ENCODE peak calls at places on chromosomes 7 and 10, in eight cellular contexts. P is astrocyte of the spinal cord, D is transverse colon, F is Peyer's patch, J is fibroblast of mammary gland, N is BJ, U is HFF-Myc, O is pancreas. V is an unnamed sample.

GRCh38 chr7:80722596-80723141 is 84.2 kb downstream of the CD36 start:
- DNase-seq in P (peak), D (peak), F (peak), J (peak), N (peak), U (peak), O (peak), V (peak)

GRCh38 chr10:132613566-132614348 is 76.2 kb downstream of the INPP5A start:
- DNase-seq in P (no peak), D (no peak), F (peak), J (no peak), N (no peak), U (no peak), O (no peak), V (no peak)

GRCh38 chr7:51079494-51079893 is 237.1 kb downstream of the COBL start:
- DNase-seq in P (no peak), D (no peak), F (no peak), J (no peak), N (no peak), U (no peak), O (peak), V (no peak)

GRCh38 chr10:7408494-7409044 is 2.3 kb downstream of the SFMBT2 start:
- DNase-seq in P (peak), D (peak), F (peak), J (peak), N (no peak), U (no peak), O (peak), V (peak)

GRCh38 chr7:131010029-131010705 is 276.2 kb upstream of the KLF14 start:
- DNase-seq in P (no peak), D (no peak), F (no peak), J (no peak), N (no peak), U (no peak), O (no peak), V (no peak)

GRCh38 chr10:77401681-77402080 is 235.9 kb downstream of the KCNMA1 start:
- DNase-seq in P (no peak), D (no peak), F (no peak), J (no peak), N (no peak), U (no peak), O (no peak), V (no peak)

GRCh38 chr7:47454066-47454950 is 127.6 kb downstream of the TNS3 start:
- DNase-seq in P (no peak), D (no peak), F (peak), J (peak), N (no peak), U (no peak), O (no peak), V (no peak)

GRCh38 chr7:18313970-18314369 is 181.6 kb upstream of the HDAC9 start:
- DNase-seq in P (no peak), D (no peak), F (no peak), J (no peak), N (no peak), U (no peak), O (no peak), V (no peak)

GRCh38 chr10:59674211-59674836 is 35.3 kb downstream of the SLC16A9 start:
- DNase-seq in P (peak), D (peak), F (peak), J (peak), N (peak), U (no peak), O (no peak), V (no peak)

GRCh38 chr7:118179191-118179590 is 4.8 kb upstream of the LSM8 start:
- DNase-seq in P (no peak), D (no peak), F (no peak), J (no peak), N (no peak), U (no peak), O (no peak), V (no peak)

GRCh38 chr10:60224129-60224705 is 165.5 kb downstream of the ANK3 start:
- DNase-seq in P (no peak), D (no peak), F (no peak), J (no peak), N (no peak), U (no peak), O (no peak), V (no peak)

GRCh38 chr7:71131256-71131752 is 640 bp upstream of the GALNT17 start:
- DNase-seq in P (peak), D (peak), F (no peak), J (no peak), N (no peak), U (no peak), O (peak), V (peak)

GRCh38 chr7:125467996-125468854 is 538.6 kb upstream of the POT1 start:
- DNase-seq in P (no peak), D (no peak), F (no peak), J (no peak), N (no peak), U (no peak), O (no peak), V (no peak)

GRCh38 chr10:109992485-109992884 is 15.3 kb upstream of the ADD3 start:
- DNase-seq in P (peak), D (no peak), F (no peak), J (peak), N (no peak), U (no peak), O (no peak), V (no peak)

GRCh38 chr10:36254191-36254590 is 612.1 kb upstream of the FZD8 start:
- DNase-seq in P (no peak), D (peak), F (peak), J (peak), N (no peak), U (no peak), O (peak), V (no peak)

GRCh38 chr10:21238044-21238443 is 287.4 kb downstream of the SKIDA1 start:
- DNase-seq in P (no peak), D (no peak), F (no peak), J (no peak), N (no peak), U (no peak), O (no peak), V (no peak)

GRCh38 chr10:79260803-79261740 is 86.2 kb upstream of the PPIF start:
- DNase-seq in P (peak), D (no peak), F (no peak), J (no peak), N (no peak), U (no peak), O (peak), V (peak)

GRCh38 chr10:76397210-76397881 is 965.9 kb downstream of the LRMDA start:
- DNase-seq in P (peak), D (no peak), F (no peak), J (peak), N (no peak), U (no peak), O (peak), V (no peak)

GRCh38 chr7:16747095-16747494 is 6.5 kb upstream of the TSPAN13 start:
- DNase-seq in P (no peak), D (no peak), F (no peak), J (peak), N (no peak), U (no peak), O (no peak), V (no peak)

GRCh38 chr7:105567024-105567423 is 14.3 kb downstream of the EFCAB10 start:
- DNase-seq in P (no peak), D (no peak), F (no peak), J (no peak), N (no peak), U (no peak), O (no peak), V (no peak)

GRCh38 chr7:27492224-27492623 is 170.5 kb downstream of the HIBADH start:
- DNase-seq in P (no peak), D (no peak), F (no peak), J (no peak), N (no peak), U (no peak), O (no peak), V (no peak)

GRCh38 chr7:27487509-27487908 is 175.2 kb downstream of the HIBADH start:
- DNase-seq in P (no peak), D (no peak), F (no peak), J (no peak), N (no peak), U (no peak), O (no peak), V (no peak)

DNA sequence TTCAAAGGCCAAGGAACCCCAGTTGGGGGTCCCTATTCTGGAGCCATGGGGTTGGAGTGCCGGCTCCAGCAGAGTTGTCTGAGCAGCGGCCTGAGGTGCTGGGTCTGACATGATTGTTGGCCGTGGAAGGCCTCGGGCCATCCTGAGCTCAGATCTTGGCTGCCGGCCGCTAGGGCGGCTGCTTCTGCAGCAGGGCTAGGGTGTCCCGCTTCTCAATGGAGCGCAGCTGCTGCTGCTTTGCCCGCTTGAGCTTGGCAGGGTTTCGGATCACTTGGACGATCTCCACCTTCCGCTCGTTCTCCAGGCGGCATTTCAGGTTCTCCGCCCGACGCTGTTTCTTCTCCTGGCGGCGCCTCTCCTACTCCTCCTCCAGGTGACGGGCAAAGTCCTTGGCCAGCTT is 171.1 kb downstream of the HIBADH start:
- DNase-seq in P (no peak), D (no peak), F (no peak), J (no peak), N (no peak), U (no peak), O (no peak), V (no peak)
- H3K4me3 ChIP-seq in P (no peak), D (no peak), F (no peak), J (no peak), N (no peak), U (no peak), O (no peak), V (no peak)

GRCh38 chr7:74002474-74003017 is 25.4 kb upstream of the ELN start:
- DNase-seq in P (peak), D (peak), F (peak), J (peak), N (peak), U (peak), O (no peak), V (no peak)
- H3K4me3 ChIP-seq in P (no peak), D (no peak), F (no peak), J (no peak), N (no peak), U (no peak), O (no peak), V (no peak)

GRCh38 chr10:55232553-55232952 is 431.5 kb upstream of the PCDH15 start:
- DNase-seq in P (no peak), D (no peak), F (no peak), J (no peak), N (no peak), U (no peak), O (no peak), V (no peak)
- H3K4me3 ChIP-seq in P (no peak), D (no peak), F (no peak), J (no peak), N (no peak), U (no peak), O (no peak), V (no peak)

GRCh38 chr10:73997806-73998622 is at the start of gene VCL:
- DNase-seq in P (peak), D (peak), F (peak), J (peak), N (peak), U (peak), O (peak), V (peak)

GRCh38 chr10:73997479-73997805 is 474 bp upstream of the VCL start:
- DNase-seq in P (no peak), D (peak), F (peak), J (no peak), N (no peak), U (peak), O (no peak), V (no peak)

GRCh38 chr10:74000892-74001669 is 3.2 kb downstream of the VCL start:
- DNase-seq in P (no peak), D (no peak), F (no peak), J (no peak), N (no peak), U (no peak), O (no peak), V (no peak)

GRCh38 chr10:73998623-73999622 is 1.0 kb downstream of the VCL start:
- DNase-seq in P (peak), D (peak), F (peak), J (peak), N (peak), U (peak), O (peak), V (peak)

GRCh38 chr10:73999703-74000102 is 1.8 kb downstream of the VCL start:
- DNase-seq in P (peak), D (no peak), F (no peak), J (peak), N (no peak), U (no peak), O (no peak), V (no peak)
- H3K4me3 ChIP-seq in P (peak), D (peak), F (peak), J (peak), N (peak), U (peak), O (peak), V (peak)

GRCh38 chr7:27104244-27105149 is 2.0 kb upstream of the HOXA2 start:
- DNase-seq in P (peak), D (no peak), F (no peak), J (peak), N (no peak), U (no peak), O (no peak), V (no peak)
- H3K4me3 ChIP-seq in P (peak), D (peak), F (no peak), J (no peak), N (no peak), U (no peak), O (no peak), V (no peak)

GRCh38 chr7:138892808-138893207 is 88.4 kb downstream of the KIAA1549 start:
- DNase-seq in P (no peak), D (no peak), F (no peak), J (no peak), N (no peak), U (no peak), O (no peak), V (no peak)
- H3K4me3 ChIP-seq in P (no peak), D (no peak), F (no peak), J (no peak), N (no peak), U (no peak), O (no peak), V (no peak)

V was measured in dorsolateral prefrontal cortex.